ENCODE peak calls at places on chromosomes 16 and 17, in eight cellular contexts. G, L, B, J, D, M, V and Y are unnamed samples.
A peak's percentile ranks its signal among the peaks of the same experiment; 100 is the strongest.

GRCh38 chr17:67067571-67068517 is 23.5 kb downstream of the CACNG1 start:
- DNase-seq in G (no peak), L (no peak), B (no peak), J (no peak), D (peak; percentile 17), M (no peak), V (no peak), Y (no peak)

GRCh38 chr16:81313731-81314602 is 795 bp upstream of the GAN start:
- DNase-seq in G (no peak), L (no peak), B (peak; percentile 12), J (no peak), D (no peak), M (no peak), V (no peak), Y (peak; percentile 21)

GRCh38 chr17:3917391-3917931 is 1.2 kb upstream of the P2RX1 start:
- DNase-seq in G (no peak), L (no peak), B (peak; percentile 80), J (peak; percentile 70), D (no peak), M (peak; percentile 73), V (no peak), Y (no peak)

GRCh38 chr17:77602883-77603640 is 355.4 kb upstream of the TNRC6C start:
- DNase-seq in G (no peak), L (no peak), B (no peak), J (peak; percentile 35), D (peak; percentile 35), M (no peak), V (no peak), Y (no peak)

GRCh38 chr17:46199379-46199778 is 6.2 kb upstream of the KANSL1 start:
- DNase-seq in G (no peak), L (no peak), B (peak; percentile 33), J (no peak), D (no peak), M (no peak), V (no peak), Y (no peak)

GRCh38 chr16:71900336-71900735 is 5.0 kb downstream of the IST1 start:
- DNase-seq in G (no peak), L (no peak), B (peak; percentile 42), J (peak; percentile 44), D (no peak), M (no peak), V (no peak), Y (no peak)

GRCh38 chr17:74981979-74982662 is 5.3 kb upstream of the CDR2L start:
- DNase-seq in G (peak; percentile 79), L (no peak), B (peak; percentile 44), J (peak; percentile 87), D (peak; percentile 85), M (peak; percentile 82), V (no peak), Y (no peak)

GRCh38 chr17:82583720-82584234 is 64.2 kb downstream of the FOXK2 start:
- DNase-seq in G (no peak), L (no peak), B (no peak), J (no peak), D (peak; percentile 60), M (peak; percentile 85), V (no peak), Y (no peak)

GRCh38 chr17:3992370-3992769 is 28.1 kb upstream of the ATP2A3 start:
- DNase-seq in G (no peak), L (no peak), B (no peak), J (peak; percentile 18), D (no peak), M (peak; percentile 9), V (no peak), Y (no peak)

GRCh38 chr17:57484081-57484666 is 227.9 kb downstream of the MSI2 start:
- DNase-seq in G (no peak), L (no peak), B (peak; percentile 38), J (no peak), D (no peak), M (no peak), V (no peak), Y (peak; percentile 28)

GRCh38 chr17:65531508-65532431 is 29.7 kb downstream of the AXIN2 start:
- DNase-seq in G (no peak), L (no peak), B (peak; percentile 96), J (peak; percentile 61), D (no peak), M (no peak), V (peak; percentile 50), Y (no peak)

GRCh38 chr17:49588726-49589555 is 13.3 kb downstream of the NXPH3 start:
- DNase-seq in G (no peak), L (peak; percentile 46), B (peak; percentile 44), J (no peak), D (no peak), M (no peak), V (no peak), Y (peak; percentile 17)

GRCh38 chr16:30184430-30185140 is 1.2 kb downstream of the CORO1A start:
- DNase-seq in G (peak; percentile 42), L (no peak), B (no peak), J (peak; percentile 75), D (no peak), M (peak; percentile 71), V (no peak), Y (no peak)

GRCh38 chr17:18981642-18982424 is 22.7 kb downstream of the FAM83G start:
- DNase-seq in G (no peak), L (no peak), B (peak; percentile 51), J (peak; percentile 91), D (no peak), M (no peak), V (no peak), Y (peak; percentile 38)

GRCh38 chr17:81924557-81925532 is 2.7 kb downstream of the MAFG start:
- DNase-seq in G (no peak), L (no peak), B (no peak), J (peak; percentile 74), D (no peak), M (no peak), V (no peak), Y (no peak)

GRCh38 chr16:1771072-1771863 is at the start of gene NME3:
- DNase-seq in G (peak; percentile 70), L (no peak), B (peak; percentile 71), J (peak; percentile 92), D (peak; percentile 85), M (peak; percentile 88), V (no peak), Y (no peak)

GRCh38 chr16:3188925-3189825 is 1.2 kb downstream of the OR1F1 start:
- DNase-seq in G (peak; percentile 12), L (no peak), B (peak; percentile 49), J (no peak), D (peak; percentile 59), M (no peak), V (no peak), Y (no peak)
- H3K4me3 ChIP-seq in G (peak overlapping the region; percentile 43), L (peak overlapping the region; percentile 51), B (peak overlapping the region; percentile 67), J (peak overlapping the region; percentile 19), D (peak overlapping the region; percentile 50), M (peak overlapping the region; percentile 23), V (peak overlapping the region; percentile 69), Y (peak overlapping the region; percentile 69)

DNA sequence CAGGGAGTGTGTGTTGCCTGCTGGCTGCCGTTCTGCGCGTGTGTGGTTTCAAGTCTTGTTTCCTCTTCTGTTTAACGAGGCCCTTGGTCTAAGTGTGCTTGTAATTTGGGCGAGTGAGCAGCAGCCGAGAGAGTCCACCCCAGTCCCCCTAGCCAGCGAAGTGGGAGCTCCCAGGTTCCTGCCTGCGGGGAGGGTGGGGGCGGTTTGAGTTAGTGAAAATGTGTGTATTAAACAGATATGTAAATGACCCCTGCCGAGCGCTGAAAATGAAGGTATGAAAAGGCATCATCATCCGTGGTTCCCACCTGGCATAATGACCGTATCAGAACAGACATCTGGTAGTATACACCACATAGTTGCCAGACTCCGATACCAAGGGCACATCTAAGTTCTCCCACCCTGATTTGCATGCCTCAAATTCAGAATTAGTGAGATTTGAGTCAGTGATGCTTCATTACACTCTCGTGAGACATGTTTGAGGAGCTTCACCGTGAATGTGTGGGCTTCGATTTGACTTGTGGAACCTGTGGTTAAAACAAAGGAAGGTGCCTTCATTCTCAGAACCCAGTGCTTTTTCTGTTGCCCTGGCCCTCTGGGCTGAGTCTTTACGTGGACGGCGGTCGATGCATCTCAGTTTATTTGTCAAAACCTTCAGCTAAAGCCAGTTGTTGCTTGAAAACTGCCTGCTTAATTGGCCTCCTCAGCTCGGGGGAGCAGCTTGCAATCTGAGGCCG is 114.4 kb upstream of the CHMP6 start:
- DNase-seq in G (no peak), L (no peak), B (no peak), J (peak; percentile 56), D (no peak), M (peak; percentile 31), V (no peak), Y (no peak)
- H3K4me3 ChIP-seq in G (peak overlapping the region; percentile 18), L (no peak overlapping the region), B (no peak overlapping the region), J (peak overlapping the region; percentile 9), D (peak overlapping the region; percentile 29), M (no peak overlapping the region), V (no peak overlapping the region), Y (no peak overlapping the region)

DNA sequence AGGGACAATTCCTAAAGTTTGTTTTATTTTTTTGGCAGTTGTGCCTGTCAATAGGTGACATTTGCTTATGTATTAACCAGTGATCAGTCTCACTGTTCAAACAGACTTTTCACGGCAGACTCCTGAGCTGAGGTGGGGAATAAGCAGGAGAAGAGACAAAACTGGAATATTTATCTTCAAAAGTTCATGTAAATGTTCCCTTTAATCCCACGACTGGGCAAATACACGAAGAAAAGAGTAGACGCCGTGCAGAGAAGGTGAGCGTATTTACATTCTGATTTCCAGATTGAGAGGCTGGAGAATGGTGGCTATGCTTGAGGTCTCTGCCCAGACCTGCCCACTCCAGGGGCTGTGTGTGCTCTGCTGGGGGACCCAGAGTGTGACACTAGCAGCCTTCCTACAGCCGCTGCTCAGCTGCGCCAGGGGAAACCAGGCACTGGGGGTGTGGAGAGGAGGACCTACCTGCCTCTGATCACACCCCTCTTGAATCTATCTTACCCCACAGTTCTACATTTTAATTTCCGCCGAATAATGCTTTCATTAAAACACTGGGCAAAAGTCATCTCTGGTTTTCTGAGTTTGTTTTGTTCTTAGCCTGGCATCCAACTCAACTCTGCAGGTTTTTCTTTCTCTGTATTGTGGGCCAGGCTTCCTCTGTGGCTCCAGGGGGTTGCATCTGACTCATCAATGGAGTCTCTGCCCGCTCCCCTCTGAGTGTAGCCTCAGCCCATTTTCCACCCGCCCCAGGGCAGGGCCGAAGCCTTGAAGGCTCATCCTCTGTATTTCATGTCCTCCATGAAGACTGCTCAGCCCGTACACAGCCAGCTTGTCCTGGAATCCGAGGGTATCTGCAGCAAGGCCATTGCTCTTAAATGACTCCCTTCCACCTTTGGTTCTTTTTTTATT is 237.1 kb downstream of the NTN1 start:
- DNase-seq in G (no peak), L (no peak), B (no peak), J (no peak), D (no peak), M (no peak), V (no peak), Y (no peak)
- H3K4me3 ChIP-seq in G (no peak overlapping the region), L (no peak overlapping the region), B (no peak overlapping the region), J (no peak overlapping the region), D (no peak overlapping the region), M (no peak overlapping the region), V (no peak overlapping the region), Y (no peak overlapping the region)

DNA sequence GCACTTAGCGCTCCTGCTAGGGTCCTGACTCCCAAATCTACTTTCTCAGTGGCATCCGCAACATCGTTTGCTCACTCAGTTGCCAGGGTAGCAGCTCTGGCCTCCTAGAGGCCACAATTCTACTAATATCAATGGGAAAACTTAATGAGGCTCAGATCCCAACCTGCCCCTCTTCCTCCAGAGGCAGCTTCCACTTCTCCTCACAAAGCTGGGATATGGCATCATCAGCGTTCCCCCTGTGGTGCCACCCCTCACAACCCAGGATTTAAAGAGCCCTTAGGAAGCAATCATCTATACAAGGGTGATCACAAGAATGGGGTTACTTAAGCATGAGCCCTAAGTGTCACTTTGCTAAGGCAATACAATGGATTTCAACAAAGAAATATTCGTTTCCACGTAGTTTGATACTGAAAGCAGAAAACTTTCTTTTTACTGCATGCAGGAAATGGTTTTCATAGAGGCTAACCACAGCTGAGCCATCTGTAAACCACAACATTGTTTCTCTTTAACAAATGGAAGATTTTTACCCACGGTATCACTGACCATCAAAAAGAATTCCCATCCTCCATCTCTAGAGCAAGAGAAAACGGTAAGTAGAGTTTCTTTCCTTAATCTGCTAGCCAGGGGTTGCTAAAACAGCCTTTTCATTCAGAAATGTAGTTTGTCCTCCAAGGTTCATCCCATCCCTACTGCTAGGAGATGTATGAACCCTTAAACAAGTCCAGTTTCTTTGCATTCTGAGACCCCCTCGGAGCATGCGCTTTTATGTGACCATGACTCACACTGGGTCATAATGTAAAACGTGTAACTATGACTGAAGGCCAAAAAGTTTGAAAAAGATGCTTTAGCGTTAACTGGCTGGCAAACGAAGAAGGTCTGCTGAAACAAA is 68.3 kb upstream of the BCAR1 start:
- DNase-seq in G (no peak), L (peak; percentile 81), B (peak; percentile 87), J (no peak), D (no peak), M (no peak), V (peak; percentile 63), Y (peak; percentile 74)
- H3K4me3 ChIP-seq in G (peak overlapping the region; percentile 21), L (peak overlapping the region; percentile 26), B (peak overlapping the region; percentile 19), J (no peak overlapping the region), D (peak overlapping the region; percentile 28), M (no peak overlapping the region), V (peak overlapping the region; percentile 47), Y (peak overlapping the region; percentile 39)